ENCODE peak calls at places on chromosomes 5 and 9, in seven cellular contexts. One of them, this sample, is unnamed.

GRCh38 chr9:115553082-115553481 is 435.1 kb upstream of the TNC start:
- DNase-seq in ovary: no peak
- DNase-seq in Panc1: no peak
- DNase-seq in breast epithelium: no peak
- DNase-seq in IMR-90: no peak
- DNase-seq in CD4-positive, CD25-positive, alpha-beta regulatory T cell: no peak
- DNase-seq in adrenal gland: no peak
- DNase-seq in this sample: peak; percentile 6

GRCh38 chr9:111190352-111190751 is 139.7 kb downstream of the OR2K2 start:
- DNase-seq in breast epithelium: no peak
- DNase-seq in ovary: no peak
- DNase-seq in Panc1: no peak
- DNase-seq in IMR-90: peak; percentile 19
- DNase-seq in adrenal gland: no peak
- DNase-seq in CD4-positive, CD25-positive, alpha-beta regulatory T cell: no peak
- DNase-seq in this sample: peak; percentile 1

GRCh38 chr5:179840766-179841165 is 17.9 kb downstream of the MRNIP start:
- DNase-seq in breast epithelium: no peak
- DNase-seq in adrenal gland: no peak
- DNase-seq in IMR-90: no peak
- DNase-seq in CD4-positive, CD25-positive, alpha-beta regulatory T cell: no peak
- DNase-seq in ovary: no peak
- DNase-seq in Panc1: no peak
- DNase-seq in this sample: no peak

GRCh38 chr9:105007143-105007542 is 79.2 kb upstream of the ABCA1 start:
- DNase-seq in breast epithelium: no peak
- DNase-seq in adrenal gland: peak; percentile 35
- DNase-seq in Panc1: peak; percentile 24
- DNase-seq in ovary: no peak
- DNase-seq in IMR-90: peak; percentile 92
- DNase-seq in CD4-positive, CD25-positive, alpha-beta regulatory T cell: no peak
- DNase-seq in this sample: peak; percentile 92

GRCh38 chr9:37999501-38000189 is 69.4 kb downstream of the SHB start:
- DNase-seq in IMR-90: peak; percentile 61
- DNase-seq in ovary: no peak
- DNase-seq in breast epithelium: no peak
- DNase-seq in adrenal gland: no peak
- DNase-seq in CD4-positive, CD25-positive, alpha-beta regulatory T cell: no peak
- DNase-seq in Panc1: no peak
- DNase-seq in this sample: no peak

GRCh38 chr5:92505925-92506324 is 1075.1 kb downstream of the NR2F1-AS1 start:
- DNase-seq in Panc1: no peak
- DNase-seq in IMR-90: peak; percentile 21
- DNase-seq in ovary: no peak
- DNase-seq in adrenal gland: no peak
- DNase-seq in CD4-positive, CD25-positive, alpha-beta regulatory T cell: no peak
- DNase-seq in breast epithelium: no peak
- DNase-seq in this sample: peak; percentile 27

GRCh38 chr9:72228282-72228681 is 79.0 kb downstream of the GDA start:
- DNase-seq in IMR-90: no peak
- DNase-seq in Panc1: no peak
- DNase-seq in CD4-positive, CD25-positive, alpha-beta regulatory T cell: no peak
- DNase-seq in adrenal gland: no peak
- DNase-seq in breast epithelium: no peak
- DNase-seq in ovary: no peak
- DNase-seq in this sample: no peak

GRCh38 chr5:172904643-172905345 is 54.4 kb upstream of the RPL26L1 start:
- DNase-seq in IMR-90: peak; percentile 84
- DNase-seq in adrenal gland: peak; percentile 90
- DNase-seq in Panc1: no peak
- DNase-seq in breast epithelium: peak; percentile 92
- DNase-seq in CD4-positive, CD25-positive, alpha-beta regulatory T cell: no peak
- DNase-seq in ovary: peak; percentile 62
- DNase-seq in this sample: no peak

GRCh38 chr5:130158036-130158435 is 253.8 kb downstream of the CHSY3 start:
- DNase-seq in breast epithelium: no peak
- DNase-seq in ovary: no peak
- DNase-seq in IMR-90: no peak
- DNase-seq in Panc1: no peak
- DNase-seq in CD4-positive, CD25-positive, alpha-beta regulatory T cell: no peak
- DNase-seq in adrenal gland: no peak
- DNase-seq in this sample: no peak

GRCh38 chr5:147690595-147690994 is 91.9 kb downstream of the JAKMIP2 start:
- DNase-seq in Panc1: no peak
- DNase-seq in ovary: no peak
- DNase-seq in IMR-90: peak; percentile 1
- DNase-seq in breast epithelium: no peak
- DNase-seq in CD4-positive, CD25-positive, alpha-beta regulatory T cell: no peak
- DNase-seq in adrenal gland: no peak
- DNase-seq in this sample: peak; percentile 37

GRCh38 chr9:78017294-78017693 is 14.3 kb downstream of the GNAQ start:
- DNase-seq in ovary: no peak
- DNase-seq in Panc1: no peak
- DNase-seq in breast epithelium: no peak
- DNase-seq in IMR-90: no peak
- DNase-seq in CD4-positive, CD25-positive, alpha-beta regulatory T cell: no peak
- DNase-seq in adrenal gland: no peak
- DNase-seq in this sample: no peak

GRCh38 chr9:130860458-130861316 is 25.6 kb downstream of the ABL1 start:
- DNase-seq in ovary: peak; percentile 88
- DNase-seq in breast epithelium: no peak
- DNase-seq in adrenal gland: peak; percentile 89
- DNase-seq in IMR-90: peak; percentile 99
- DNase-seq in Panc1: no peak
- DNase-seq in CD4-positive, CD25-positive, alpha-beta regulatory T cell: no peak
- DNase-seq in this sample: peak; percentile 97

GRCh38 chr5:122099060-122099790 is 21.2 kb upstream of the LOX start:
- DNase-seq in Panc1: peak; percentile 60
- DNase-seq in IMR-90: peak; percentile 90
- DNase-seq in ovary: no peak
- DNase-seq in adrenal gland: peak; percentile 29
- DNase-seq in breast epithelium: no peak
- DNase-seq in CD4-positive, CD25-positive, alpha-beta regulatory T cell: no peak
- DNase-seq in this sample: no peak

GRCh38 chr5:34505731-34506130 is 150.4 kb upstream of the RAI14 start:
- DNase-seq in breast epithelium: no peak
- DNase-seq in CD4-positive, CD25-positive, alpha-beta regulatory T cell: no peak
- DNase-seq in ovary: no peak
- DNase-seq in Panc1: no peak
- DNase-seq in adrenal gland: no peak
- DNase-seq in IMR-90: no peak
- DNase-seq in this sample: no peak

GRCh38 chr9:36319806-36320205 is 61.6 kb upstream of the GNE start:
- DNase-seq in breast epithelium: no peak
- DNase-seq in CD4-positive, CD25-positive, alpha-beta regulatory T cell: no peak
- DNase-seq in IMR-90: no peak
- DNase-seq in ovary: no peak
- DNase-seq in Panc1: no peak
- DNase-seq in adrenal gland: no peak
- DNase-seq in this sample: no peak

GRCh38 chr5:107668154-107668932 is 2.4 kb downstream of the EFNA5 start:
- DNase-seq in breast epithelium: no peak
- DNase-seq in IMR-90: no peak
- DNase-seq in CD4-positive, CD25-positive, alpha-beta regulatory T cell: no peak
- DNase-seq in adrenal gland: no peak
- DNase-seq in Panc1: no peak
- DNase-seq in ovary: no peak
- DNase-seq in this sample: no peak

GRCh38 chr9:4684820-4685219 is 5.5 kb downstream of the CDC37L1 start:
- DNase-seq in ovary: no peak
- DNase-seq in adrenal gland: no peak
- DNase-seq in breast epithelium: no peak
- DNase-seq in CD4-positive, CD25-positive, alpha-beta regulatory T cell: no peak
- DNase-seq in IMR-90: no peak
- DNase-seq in Panc1: no peak
- DNase-seq in this sample: no peak
- H3K4me3 ChIP-seq in ovary: no peak overlapping the region
- H3K4me3 ChIP-seq in adrenal gland: no peak overlapping the region
- H3K4me3 ChIP-seq in breast epithelium: no peak overlapping the region
- H3K4me3 ChIP-seq in CD4-positive, CD25-positive, alpha-beta regulatory T cell: no peak overlapping the region
- H3K4me3 ChIP-seq in IMR-90: no peak overlapping the region
- H3K4me3 ChIP-seq in Panc1: no peak overlapping the region
- H3K4me3 ChIP-seq in this sample: no peak overlapping the region

GRCh38 chr9:135267410-135267809 is 179.9 kb downstream of the OLFM1 start:
- DNase-seq in CD4-positive, CD25-positive, alpha-beta regulatory T cell: no peak
- DNase-seq in ovary: no peak
- DNase-seq in IMR-90: no peak
- DNase-seq in breast epithelium: no peak
- DNase-seq in Panc1: no peak
- DNase-seq in adrenal gland: no peak
- DNase-seq in this sample: no peak

GRCh38 chr9:135265931-135266330 is 178.5 kb downstream of the OLFM1 start:
- DNase-seq in breast epithelium: no peak
- DNase-seq in CD4-positive, CD25-positive, alpha-beta regulatory T cell: no peak
- DNase-seq in ovary: no peak
- DNase-seq in adrenal gland: no peak
- DNase-seq in IMR-90: no peak
- DNase-seq in Panc1: no peak
- DNase-seq in this sample: no peak

GRCh38 chr9:135269912-135270630 is 182.6 kb downstream of the OLFM1 start:
- DNase-seq in CD4-positive, CD25-positive, alpha-beta regulatory T cell: no peak
- DNase-seq in breast epithelium: no peak
- DNase-seq in ovary: no peak
- DNase-seq in IMR-90: no peak
- DNase-seq in Panc1: no peak
- DNase-seq in adrenal gland: no peak
- DNase-seq in this sample: no peak

GRCh38 chr9:135272608-135273007 is 185.1 kb downstream of the OLFM1 start:
- DNase-seq in IMR-90: no peak
- DNase-seq in Panc1: no peak
- DNase-seq in ovary: no peak
- DNase-seq in adrenal gland: no peak
- DNase-seq in CD4-positive, CD25-positive, alpha-beta regulatory T cell: no peak
- DNase-seq in breast epithelium: no peak
- DNase-seq in this sample: no peak

DNA sequence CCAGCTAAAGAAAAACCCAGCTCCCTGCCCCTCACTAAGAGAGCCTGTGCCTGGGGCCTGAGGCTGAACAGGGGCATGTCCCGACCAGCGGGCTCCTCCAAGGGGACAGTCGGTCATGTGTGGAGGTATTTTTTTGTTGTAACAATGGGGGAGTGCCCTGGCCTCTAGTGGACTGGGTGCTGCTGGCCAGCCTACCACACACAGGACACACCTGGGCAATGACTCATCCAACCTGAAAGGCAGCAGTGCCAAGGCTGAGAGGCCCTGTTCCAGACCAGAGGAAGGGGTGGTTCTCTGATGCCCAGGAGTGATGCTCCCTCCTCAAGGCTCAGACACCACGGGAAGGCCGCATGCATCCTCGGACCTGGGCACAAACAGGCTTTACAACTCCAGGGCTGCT is 181.5 kb downstream of the OLFM1 start:
- DNase-seq in IMR-90: no peak
- DNase-seq in adrenal gland: no peak
- DNase-seq in CD4-positive, CD25-positive, alpha-beta regulatory T cell: no peak
- DNase-seq in Panc1: no peak
- DNase-seq in ovary: no peak
- DNase-seq in breast epithelium: no peak
- DNase-seq in this sample: no peak
- H3K4me1 ChIP-seq in IMR-90: no peaks in the 10 kb centered on the region
- H3K4me1 ChIP-seq in adrenal gland: no peaks in the 10 kb centered on the region
- H3K4me1 ChIP-seq in CD4-positive, CD25-positive, alpha-beta regulatory T cell: no peaks in the 10 kb centered on the region
- H3K4me1 ChIP-seq in Panc1: no peaks in the 10 kb centered on the region
- H3K4me1 ChIP-seq in ovary: no peaks in the 10 kb centered on the region
- H3K4me1 ChIP-seq in breast epithelium: no peaks in the 10 kb centered on the region
- H3K4me1 ChIP-seq in this sample: no peaks in the 10 kb centered on the region

GRCh38 chr5:141001466-141001853 is 35.2 kb downstream of the PCDHAC2 start:
- DNase-seq in adrenal gland: no peak
- DNase-seq in IMR-90: no peak
- DNase-seq in breast epithelium: no peak
- DNase-seq in CD4-positive, CD25-positive, alpha-beta regulatory T cell: no peak
- DNase-seq in ovary: no peak
- DNase-seq in Panc1: no peak
- DNase-seq in this sample: no peak
- H3K4me3 ChIP-seq in adrenal gland: no peak overlapping the region
- H3K4me3 ChIP-seq in IMR-90: no peak overlapping the region
- H3K4me3 ChIP-seq in breast epithelium: peak overlapping the region; percentile 59
- H3K4me3 ChIP-seq in CD4-positive, CD25-positive, alpha-beta regulatory T cell: no peak overlapping the region
- H3K4me3 ChIP-seq in ovary: no peak overlapping the region
- H3K4me3 ChIP-seq in Panc1: peak overlapping the region; percentile 73
- H3K4me3 ChIP-seq in this sample: peak overlapping the region; percentile 9

GRCh38 chr5:133336121-133336968 is 276.0 kb downstream of the FSTL4 start:
- DNase-seq in Panc1: no peak
- DNase-seq in adrenal gland: no peak
- DNase-seq in CD4-positive, CD25-positive, alpha-beta regulatory T cell: no peak
- DNase-seq in ovary: no peak
- DNase-seq in breast epithelium: no peak
- DNase-seq in IMR-90: no peak
- DNase-seq in this sample: no peak

GRCh38 chr5:133332732-133333024 is 279.7 kb downstream of the FSTL4 start:
- DNase-seq in IMR-90: no peak
- DNase-seq in breast epithelium: no peak
- DNase-seq in ovary: no peak
- DNase-seq in adrenal gland: no peak
- DNase-seq in Panc1: no peak
- DNase-seq in CD4-positive, CD25-positive, alpha-beta regulatory T cell: peak; percentile 21
- DNase-seq in this sample: no peak

GRCh38 chr5:133331866-133332731 is 280.2 kb downstream of the FSTL4 start:
- DNase-seq in breast epithelium: no peak
- DNase-seq in Panc1: no peak
- DNase-seq in ovary: no peak
- DNase-seq in adrenal gland: no peak
- DNase-seq in CD4-positive, CD25-positive, alpha-beta regulatory T cell: peak; percentile 11
- DNase-seq in IMR-90: no peak
- DNase-seq in this sample: no peak

GRCh38 chr5:133334796-133335639 is 277.3 kb downstream of the FSTL4 start:
- DNase-seq in ovary: no peak
- DNase-seq in Panc1: no peak
- DNase-seq in CD4-positive, CD25-positive, alpha-beta regulatory T cell: no peak
- DNase-seq in breast epithelium: no peak
- DNase-seq in IMR-90: no peak
- DNase-seq in adrenal gland: no peak
- DNase-seq in this sample: no peak

DNA sequence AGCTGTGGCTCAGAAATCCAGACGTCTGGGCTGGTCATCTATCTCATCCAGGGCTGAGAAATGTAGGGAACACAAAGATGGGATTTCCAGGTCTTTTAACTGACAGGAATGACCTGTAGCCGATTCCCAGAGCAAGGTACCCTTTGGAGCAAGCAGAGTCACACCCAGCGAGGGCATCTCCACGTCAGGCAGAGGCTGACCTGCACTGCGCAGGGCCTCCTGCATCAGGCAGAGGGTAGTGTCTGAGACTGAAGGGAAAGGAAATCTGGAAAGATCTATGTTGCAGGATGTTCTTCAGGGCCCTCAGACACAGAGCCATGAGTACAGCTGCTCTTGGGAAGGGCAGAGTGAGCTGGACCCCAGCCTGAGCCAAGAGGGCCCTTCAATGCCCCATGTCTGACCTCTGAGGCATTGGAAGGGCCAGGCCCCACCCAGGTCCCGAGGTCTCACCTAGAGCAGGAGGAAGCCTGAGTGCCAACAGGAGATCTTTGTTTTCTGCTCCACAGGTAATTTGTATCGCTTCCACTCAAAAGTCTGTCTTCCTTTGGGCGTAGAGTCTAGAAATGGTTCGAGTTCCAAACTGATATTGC is 278.7 kb downstream of the FSTL4 start:
- DNase-seq in ovary: no peak
- DNase-seq in breast epithelium: no peak
- DNase-seq in CD4-positive, CD25-positive, alpha-beta regulatory T cell: no peak
- DNase-seq in Panc1: no peak
- DNase-seq in IMR-90: no peak
- DNase-seq in adrenal gland: no peak
- DNase-seq in this sample: no peak
- H3K4me1 ChIP-seq in ovary: no peaks in the 10 kb centered on the region
- H3K4me1 ChIP-seq in breast epithelium: no peaks in the 10 kb centered on the region
- H3K4me1 ChIP-seq in CD4-positive, CD25-positive, alpha-beta regulatory T cell: no peaks in the 10 kb centered on the region
- H3K4me1 ChIP-seq in Panc1: no peaks in the 10 kb centered on the region
- H3K4me1 ChIP-seq in IMR-90: no peaks in the 10 kb centered on the region
- H3K4me1 ChIP-seq in adrenal gland: no peaks in the 10 kb centered on the region
- H3K4me1 ChIP-seq in this sample: no peaks in the 10 kb centered on the region

GRCh38 chr5:111509119-111509518 is 3.2 kb downstream of the STARD4 start:
- DNase-seq in IMR-90: no peak
- DNase-seq in Panc1: no peak
- DNase-seq in breast epithelium: no peak
- DNase-seq in ovary: no peak
- DNase-seq in adrenal gland: no peak
- DNase-seq in CD4-positive, CD25-positive, alpha-beta regulatory T cell: peak; percentile 61
- DNase-seq in this sample: no peak
- H3K4me3 ChIP-seq in IMR-90: no peak overlapping the region
- H3K4me3 ChIP-seq in Panc1: no peak overlapping the region
- H3K4me3 ChIP-seq in breast epithelium: no peak overlapping the region
- H3K4me3 ChIP-seq in ovary: no peak overlapping the region
- H3K4me3 ChIP-seq in adrenal gland: no peak overlapping the region
- H3K4me3 ChIP-seq in CD4-positive, CD25-positive, alpha-beta regulatory T cell: no peak overlapping the region
- H3K4me3 ChIP-seq in this sample: peak overlapping the region; percentile 58

This sample was measured in cardiac muscle cell.